ENCODE peak calls at places on chromosomes 11 and 22, in eight cellular contexts. L, Q, J, E, V, G, S and N are unnamed samples.

GRCh38 chr11:29809121-29809520 is 207.7 kb downstream of the KCNA4 start:
- DNase-seq in L (no peak), Q (no peak), J (no peak), E (no peak), V (no peak), G (no peak), S (no peak), N (no peak)

GRCh38 chr11:106072804-106073203 is 4.3 kb downstream of the KBTBD3 start:
- DNase-seq in L (no peak), Q (no peak), J (no peak), E (no peak), V (no peak), G (no peak), S (no peak), N (no peak)

GRCh38 chr22:37282385-37282677 is at the start of gene CYTH4:
- DNase-seq in L (peak; percentile 85), Q (no peak), J (no peak), E (peak; percentile 89), V (no peak), G (no peak), S (peak; percentile 81), N (no peak)

GRCh38 chr11:119891392-119891791 is 162.4 kb upstream of the NECTIN1 start:
- DNase-seq in L (no peak), Q (no peak), J (no peak), E (no peak), V (no peak), G (no peak), S (no peak), N (no peak)

GRCh38 chr22:41826430-41827383 is 6.2 kb upstream of the SREBF2 start:
- DNase-seq in L (no peak), Q (no peak), J (no peak), E (no peak), V (no peak), G (no peak), S (no peak), N (no peak)

GRCh38 chr11:13357232-13357631 is 79.6 kb downstream of the BMAL1 start:
- DNase-seq in L (no peak), Q (no peak), J (no peak), E (no peak), V (no peak), G (no peak), S (no peak), N (no peak)

GRCh38 chr22:19524170-19525115 is at the start of gene CLDN5:
- DNase-seq in L (no peak), Q (no peak), J (peak; percentile 9), E (no peak), V (no peak), G (no peak), S (no peak), N (no peak)

GRCh38 chr22:26949193-26949592 is 291.8 kb downstream of the MIAT start:
- DNase-seq in L (no peak), Q (no peak), J (no peak), E (no peak), V (no peak), G (peak; percentile 1), S (no peak), N (no peak)

GRCh38 chr11:113167599-113167998 is 146.8 kb upstream of the TTC12 start:
- DNase-seq in L (no peak), Q (no peak), J (no peak), E (no peak), V (no peak), G (no peak), S (no peak), N (no peak)

GRCh38 chr11:88410636-88411035 is 73.1 kb upstream of the CTSC start:
- DNase-seq in L (no peak), Q (no peak), J (no peak), E (no peak), V (no peak), G (no peak), S (no peak), N (no peak)

GRCh38 chr11:128548655-128549255 is 38.6 kb downstream of the ETS1 start:
- DNase-seq in L (peak; percentile 69), Q (no peak), J (no peak), E (peak; percentile 76), V (no peak), G (no peak), S (no peak), N (no peak)

GRCh38 chr11:74025467-74026166 is 16.7 kb upstream of the UCP3 start:
- DNase-seq in L (no peak), Q (no peak), J (peak; percentile 34), E (no peak), V (no peak), G (peak; percentile 48), S (no peak), N (no peak)

GRCh38 chr11:124618863-124619262 is 3.8 kb upstream of the TBRG1 start:
- DNase-seq in L (no peak), Q (no peak), J (no peak), E (no peak), V (no peak), G (no peak), S (no peak), N (no peak)

GRCh38 chr11:131884461-131885073 is 514.2 kb downstream of the NTM start:
- DNase-seq in L (no peak), Q (no peak), J (no peak), E (no peak), V (no peak), G (no peak), S (no peak), N (no peak)

GRCh38 chr22:24772493-24773220 is 1.9 kb downstream of the PIWIL3 start:
- DNase-seq in L (no peak), Q (no peak), J (peak; percentile 29), E (no peak), V (no peak), G (no peak), S (no peak), N (peak; percentile 35)

GRCh38 chr22:31828739-31829138 is 74.9 kb downstream of the DEPDC5 start:
- DNase-seq in L (no peak), Q (no peak), J (peak; percentile 30), E (no peak), V (no peak), G (no peak), S (no peak), N (no peak)